ENCODE peak calls at places on chromosomes 3 and 15, in eight cellular contexts. S, I, W, O, R, T, A and U are unnamed samples.

GRCh38 chr15:82936966-82937647 is 15.4 kb downstream of the HOMER2 start:
- DNase-seq in I (no peak), A (no peak), W (peak; percentile 6), T (no peak), O (no peak), S (peak; percentile 93), R (no peak), U (peak; percentile 98)

GRCh38 chr3:114223146-114223545 is 14.2 kb downstream of the ZNF80 start:
- DNase-seq in S (no peak), A (peak; percentile 35), T (no peak), O (no peak), I (no peak), R (peak; percentile 65), W (no peak), U (no peak)

GRCh38 chr15:65336767-65337435 is 32.4 kb downstream of the RNU5B-1 start:
- DNase-seq in W (no peak), R (no peak), I (no peak), T (no peak), S (no peak), A (no peak), O (no peak), U (no peak)

GRCh38 chr15:41022487-41023090 is 69.3 kb downstream of the CHAC1 start:
- DNase-seq in I (peak; percentile 26), R (peak; percentile 83), A (peak; percentile 83), S (peak; percentile 68), W (peak; percentile 75), T (peak; percentile 28), O (peak; percentile 27), U (peak; percentile 56)

GRCh38 chr15:68687136-68687735 is 108.4 kb downstream of the CORO2B start:
- DNase-seq in I (no peak), R (no peak), T (no peak), A (no peak), O (no peak), S (no peak), W (no peak), U (no peak)

GRCh38 chr3:126348308-126348920 is 8.8 kb downstream of the KLF15 start:
- DNase-seq in I (peak; percentile 2), T (no peak), W (no peak), O (no peak), R (peak; percentile 12), S (no peak), A (peak; percentile 23), U (no peak)

GRCh38 chr15:63475670-63476069 is 28.7 kb upstream of the USP3 start:
- DNase-seq in I (no peak), T (no peak), O (no peak), R (no peak), A (no peak), W (no peak), S (no peak), U (no peak)

GRCh38 chr3:174498638-174499037 is 360.5 kb upstream of the NAALADL2 start:
- DNase-seq in O (no peak), R (peak; percentile 20), W (peak; percentile 63), S (no peak), A (peak; percentile 37), T (no peak), I (no peak), U (peak; percentile 1)

GRCh38 chr3:183378008-183378407 is 50.4 kb downstream of the MCF2L2 start:
- DNase-seq in S (peak; percentile 48), R (no peak), O (no peak), W (no peak), A (no peak), I (no peak), T (no peak), U (no peak)

GRCh38 chr15:67941643-67942315 is 101.9 kb upstream of the RNU6-1 start:
- DNase-seq in S (peak; percentile 85), W (peak; percentile 12), T (no peak), R (no peak), I (no peak), A (peak; percentile 52), O (no peak), U (peak; percentile 71)

GRCh38 chr3:20160230-20160629 is 25.8 kb downstream of the SGO1 start:
- DNase-seq in R (no peak), O (no peak), W (no peak), T (no peak), I (no peak), A (no peak), S (no peak), U (no peak)

GRCh38 chr15:41585140-41586047 is 26.4 kb downstream of the TYRO3 start:
- DNase-seq in A (peak; percentile 64), W (peak; percentile 44), S (peak; percentile 83), T (no peak), O (peak; percentile 10), R (peak; percentile 69), I (peak; percentile 24), U (peak; percentile 48)

GRCh38 chr3:159879598-159879997 is 109.0 kb upstream of the IL12A start:
- DNase-seq in T (no peak), O (no peak), I (no peak), S (no peak), R (no peak), W (no peak), A (no peak), U (no peak)

GRCh38 chr15:90154861-90155626 is 46.1 kb upstream of the SEMA4B start:
- DNase-seq in I (no peak), O (peak; percentile 62), T (no peak), R (peak; percentile 84), A (peak; percentile 56), W (peak; percentile 95), S (peak; percentile 97), U (peak; percentile 75)

GRCh38 chr15:29127506-29128430 is 141.9 kb downstream of the NSMCE3 start:
- DNase-seq in R (no peak), W (no peak), T (no peak), O (no peak), S (no peak), I (no peak), A (no peak), U (no peak)

GRCh38 chr15:70318996-70319465 is 221.3 kb upstream of the TLE3 start:
- DNase-seq in T (no peak), A (peak; percentile 91), W (peak; percentile 74), O (peak; percentile 93), I (no peak), S (peak; percentile 51), R (peak; percentile 49), U (no peak)

GRCh38 chr3:11629716-11630115 is 14.0 kb downstream of the VGLL4 start:
- DNase-seq in S (no peak), I (no peak), R (peak; percentile 18), A (no peak), O (peak; percentile 96), W (peak; percentile 92), T (no peak), U (no peak)

GRCh38 chr3:59313365-59313764 is 263.5 kb upstream of the CFAP20DC start:
- DNase-seq in R (peak; percentile 34), I (peak; percentile 20), T (peak; percentile 28), S (peak; percentile 56), W (peak; percentile 13), A (peak; percentile 77), O (no peak), U (peak; percentile 68)

GRCh38 chr15:73389539-73389938 is 20.8 kb upstream of the HCN4 start:
- DNase-seq in T (no peak), R (no peak), O (no peak), S (no peak), I (no peak), W (no peak), A (no peak), U (no peak)

GRCh38 chr15:51718199-51718598 is 19.3 kb downstream of the LYSMD2 start:
- DNase-seq in S (no peak), R (no peak), O (no peak), W (no peak), T (no peak), I (no peak), A (no peak), U (no peak)
- H3K4me3 ChIP-seq in S (no peak overlapping the region), R (no peak overlapping the region), O (no peak overlapping the region), W (no peak overlapping the region), T (no peak overlapping the region), I (no peak overlapping the region), A (no peak overlapping the region), U (no peak overlapping the region)

DNA sequence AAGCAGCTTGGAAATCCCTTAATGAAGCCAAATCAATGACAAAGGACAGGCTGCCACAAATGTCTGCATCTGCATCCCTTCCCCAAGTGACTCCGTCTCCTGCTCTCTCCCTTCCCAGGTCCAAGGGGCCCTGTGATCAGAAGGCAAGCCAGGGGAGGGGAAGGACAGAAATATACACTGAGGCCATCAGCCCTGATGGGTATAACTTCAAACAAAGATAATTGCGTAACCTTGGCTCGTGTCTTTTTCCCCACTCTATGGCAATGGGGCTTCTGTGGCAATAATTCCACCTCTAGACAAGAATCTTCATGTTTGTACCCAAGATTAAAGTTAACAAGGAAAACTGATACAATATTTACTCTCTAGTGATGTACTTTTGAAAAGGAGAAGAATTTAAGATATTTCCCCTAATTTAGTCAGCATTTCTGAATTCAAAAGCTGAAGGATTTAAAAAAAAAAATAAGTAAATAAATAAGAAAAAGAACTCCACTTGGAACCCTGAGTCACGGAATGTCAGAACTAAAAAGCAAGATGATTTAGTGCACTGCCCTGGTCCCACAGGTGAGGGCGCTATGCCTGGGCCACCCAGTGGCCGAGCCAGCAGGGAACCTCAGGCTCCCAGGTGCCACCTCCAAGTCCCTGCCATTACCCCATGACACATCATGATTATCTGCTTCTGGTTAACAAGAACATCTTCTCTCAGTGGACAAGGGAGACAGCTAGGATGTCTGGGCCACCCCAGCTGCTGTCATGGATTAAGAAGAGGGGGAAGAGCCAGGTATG is 154.5 kb downstream of the STT3B start:
- DNase-seq in A (no peak), S (no peak), R (no peak), I (no peak), W (no peak), T (no peak), O (no peak), U (no peak)
- TF ChIP-seq CTCF in A (no peak), S (peak; percentile 50), R (no peak), I (no peak), W (no peak), T (peak; percentile 49), O (no peak), U (no peak)

DNA sequence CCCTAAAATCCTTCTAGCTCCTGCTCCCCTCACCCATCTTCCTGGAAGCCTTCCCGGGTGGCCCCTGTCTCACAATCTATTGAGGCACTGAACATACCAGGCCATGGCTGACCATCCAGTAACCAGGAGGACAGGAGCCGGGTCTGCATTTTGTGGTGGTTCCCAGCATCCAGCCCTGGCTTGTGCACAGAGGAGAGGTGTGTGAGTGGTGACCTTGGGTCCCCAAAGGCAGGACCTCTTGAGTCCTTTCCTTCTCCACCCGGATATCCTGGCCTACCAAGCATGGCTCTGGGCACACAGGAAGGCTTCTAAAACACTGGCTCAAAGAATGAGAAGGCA is 7.8 kb downstream of the CSK start:
- DNase-seq in T (no peak), O (no peak), A (no peak), S (no peak), W (no peak), I (no peak), R (no peak), U (no peak)
- H3K4me3 ChIP-seq in T (no peak overlapping the region), O (no peak overlapping the region), A (no peak overlapping the region), S (no peak overlapping the region), W (no peak overlapping the region), I (peak overlapping the region; percentile 83), R (no peak overlapping the region), U (no peak overlapping the region)

DNA sequence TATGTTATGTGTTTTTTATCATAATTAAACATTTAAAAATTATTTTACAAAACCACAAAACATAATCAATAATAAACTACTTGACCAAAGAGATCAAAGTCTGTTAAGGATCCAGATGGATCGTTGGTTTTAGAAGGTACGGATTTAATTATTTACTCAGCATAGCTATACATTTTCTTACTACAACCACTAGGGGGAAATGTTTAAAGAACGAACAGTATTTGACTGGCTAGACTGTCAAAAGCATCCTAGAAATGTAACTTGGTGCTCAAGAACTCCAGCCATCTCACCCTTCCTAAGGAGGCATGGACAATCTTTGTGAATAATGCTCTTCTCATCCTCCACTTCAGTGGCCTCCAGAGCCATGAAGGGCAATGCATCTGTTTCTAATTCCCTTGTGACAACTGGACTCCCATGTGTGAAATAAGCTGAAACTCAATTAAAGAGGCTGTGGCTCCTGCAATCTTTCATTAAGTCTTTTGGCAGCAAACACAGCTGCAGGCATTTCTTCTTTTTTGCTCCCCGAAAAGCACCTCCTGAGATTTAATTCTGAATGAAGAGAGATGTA is 94.7 kb upstream of the TUSC7 start:
- DNase-seq in S (peak; percentile 26), T (no peak), I (no peak), R (peak; percentile 0), A (peak; percentile 12), W (peak; percentile 26), O (no peak), U (peak; percentile 16)
- TF ChIP-seq CTCF in S (peak; percentile 55), T (peak; percentile 46), I (no peak), R (peak; percentile 12), A (peak; percentile 21), W (peak; percentile 35), O (no peak), U (peak; percentile 33)